ENCODE peak calls at places on chromosomes 13 and 19, in four cellular contexts. V is Calu3, G is choroid plexus epithelial cell, F is brain microvascular endothelial cell. U is an unnamed sample.

GRCh38 chr13:44397766-44398223 is 24.2 kb downstream of the SERP2 start:
- DNase-seq in F (peak; percentile 77), V (no peak), G (peak; percentile 91), U (no peak)

GRCh38 chr13:100464006-100464405 is 124.6 kb downstream of the GGACT start:
- DNase-seq in V (no peak), F (no peak), G (peak; percentile 20), U (no peak)

GRCh38 chr19:4428326-4428975 is 26.0 kb downstream of the CHAF1A start:
- DNase-seq in F (no peak), G (no peak), V (no peak), U (no peak)

GRCh38 chr13:23352161-23352560 is 81.3 kb downstream of the SACS start:
- DNase-seq in F (no peak), G (no peak), V (no peak), U (no peak)

GRCh38 chr13:74040200-74040599 is 94.0 kb downstream of the KLF12 start:
- DNase-seq in F (peak; percentile 28), V (peak; percentile 48), G (peak; percentile 55), U (peak; percentile 36)

GRCh38 chr19:33953592-33953991 is 156.9 kb downstream of the KCTD15 start:
- DNase-seq in F (no peak), V (no peak), G (peak; percentile 21), U (no peak)

GRCh38 chr19:20039203-20039723 is at the start of gene ZNF682:
- DNase-seq in F (peak; percentile 97), V (peak; percentile 75), G (peak; percentile 97), U (peak; percentile 97)

GRCh38 chr13:109336730-109337129 is 449.7 kb downstream of the IRS2 start:
- DNase-seq in G (peak; percentile 95), V (no peak), F (peak; percentile 80), U (no peak)

GRCh38 chr19:34213283-34213682 is 41.0 kb downstream of the LSM14A start:
- DNase-seq in F (no peak), V (no peak), G (no peak), U (no peak)

GRCh38 chr13:114019367-114019766 is 45.5 kb upstream of the C13orf46 start:
- DNase-seq in G (no peak), V (no peak), F (no peak), U (no peak)

GRCh38 chr13:40549500-40550094 is 116.8 kb downstream of the FOXO1 start:
- DNase-seq in V (no peak), G (no peak), F (no peak), U (no peak)

GRCh38 chr19:13149628-13150186 is 468 bp downstream of the STX10 start:
- DNase-seq in G (peak; percentile 51), V (no peak), F (peak; percentile 34), U (peak; percentile 61)

GRCh38 chr13:103282571-103283450 is 216.6 kb upstream of the SLC10A2 start:
- DNase-seq in F (peak; percentile 93), V (no peak), G (peak; percentile 93), U (no peak)

GRCh38 chr13:114161644-114162532 is 17.2 kb upstream of the CFAP97D2 start:
- DNase-seq in V (no peak), G (peak; percentile 34), F (no peak), U (peak; percentile 59)

GRCh38 chr19:35483089-35483488 is 7.2 kb downstream of the KRTDAP start:
- DNase-seq in V (no peak), G (no peak), F (no peak), U (no peak)

DNA sequence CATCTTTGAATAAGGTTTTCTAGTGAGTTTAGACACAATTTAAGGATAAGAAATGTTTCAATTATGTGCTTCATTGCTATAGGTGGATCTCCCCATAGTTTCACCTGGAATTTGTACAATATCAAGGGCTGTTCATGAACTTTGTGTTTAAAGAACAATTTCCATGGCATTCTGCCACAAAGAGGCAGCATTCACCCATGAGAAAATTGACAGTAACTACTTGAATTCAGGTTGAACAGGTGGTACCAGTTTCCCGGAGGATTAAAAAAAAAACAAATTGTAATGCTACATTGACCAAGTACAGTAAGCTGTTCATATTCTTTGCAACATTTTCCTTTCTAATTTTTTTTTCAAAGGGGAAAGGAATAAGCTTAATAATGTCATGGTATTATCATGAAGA is 9.1 kb downstream of the SLITRK5 start:
- DNase-seq in G (no peak), F (no peak), V (peak; percentile 2), U (no peak)
- TF ChIP-seq CTCF in G (no peak), F (no peak), V (no peak), U (no peak)

GRCh38 chr13:99033814-99034213 is 56.0 kb upstream of the DOCK9 start:
- DNase-seq in G (peak; percentile 65), V (no peak), F (no peak), U (no peak)
- TF ChIP-seq CTCF in G (peak; percentile 68), V (no peak), F (peak; percentile 51), U (peak; percentile 49)

DNA sequence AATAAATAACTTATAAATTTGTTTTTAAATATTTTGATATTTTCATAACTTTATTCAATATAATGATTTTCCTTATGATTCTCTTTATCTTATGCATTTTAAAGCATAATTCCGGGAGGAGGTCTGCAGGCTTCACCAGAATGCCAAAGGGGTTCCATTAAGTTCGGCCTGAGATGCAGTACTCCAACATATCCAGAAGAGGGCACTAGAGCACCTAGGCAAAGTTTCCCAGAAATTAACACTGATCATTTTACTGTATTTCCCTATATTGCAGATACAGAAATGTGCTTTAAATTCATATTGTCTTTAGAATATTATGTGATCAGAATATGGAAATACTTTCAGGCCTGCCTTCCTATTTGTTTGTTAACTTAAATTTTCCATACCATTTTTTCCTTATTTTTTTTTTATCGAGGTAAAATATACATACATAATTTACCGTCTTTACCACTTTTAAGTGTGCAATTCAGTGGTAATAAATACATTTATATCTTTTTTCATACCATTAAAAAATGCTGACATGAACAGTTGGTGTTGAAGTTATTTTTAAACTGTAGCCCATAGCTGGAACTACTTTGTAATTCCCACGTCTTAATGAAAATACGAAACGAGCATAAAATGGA is 58.9 kb upstream of the TM9SF2 start:
- DNase-seq in G (peak; percentile 75), F (peak; percentile 39), V (no peak), U (peak; percentile 52)
- TF ChIP-seq CTCF in G (peak; percentile 93), F (peak; percentile 92), V (peak; percentile 39), U (peak; percentile 97)

GRCh38 chr19:17555929-17556813 is 722 bp downstream of the COLGALT1 start:
- DNase-seq in G (peak; percentile 65), V (peak; percentile 52), F (peak; percentile 25), U (peak; percentile 69)
- TF ChIP-seq CTCF in G (no peak), V (no peak), F (peak; percentile 33), U (no peak)

DNA sequence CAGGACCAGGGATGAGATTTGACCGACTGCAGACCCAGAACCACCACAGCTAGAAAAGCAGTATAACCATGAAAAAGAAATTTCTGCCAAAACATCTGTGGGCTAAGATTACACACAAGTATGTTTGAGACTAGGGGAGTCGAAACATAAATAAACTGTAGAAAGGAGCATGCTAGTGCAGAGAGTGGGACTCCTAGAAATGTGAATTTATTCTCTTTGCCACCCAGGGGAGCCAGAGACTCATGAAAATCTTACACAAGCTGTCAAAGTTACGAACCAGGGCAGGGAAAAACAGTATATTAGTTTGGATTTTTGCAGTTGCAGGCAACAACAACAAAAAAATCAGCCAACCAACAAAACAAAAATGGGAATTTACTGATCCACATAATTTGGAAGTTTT is 12.3 kb upstream of the HSPH1 start:
- DNase-seq in G (peak; percentile 78), F (peak; percentile 10), V (no peak), U (no peak)
- TF ChIP-seq CTCF in G (peak; percentile 54), F (peak; percentile 42), V (no peak), U (no peak)

DNA sequence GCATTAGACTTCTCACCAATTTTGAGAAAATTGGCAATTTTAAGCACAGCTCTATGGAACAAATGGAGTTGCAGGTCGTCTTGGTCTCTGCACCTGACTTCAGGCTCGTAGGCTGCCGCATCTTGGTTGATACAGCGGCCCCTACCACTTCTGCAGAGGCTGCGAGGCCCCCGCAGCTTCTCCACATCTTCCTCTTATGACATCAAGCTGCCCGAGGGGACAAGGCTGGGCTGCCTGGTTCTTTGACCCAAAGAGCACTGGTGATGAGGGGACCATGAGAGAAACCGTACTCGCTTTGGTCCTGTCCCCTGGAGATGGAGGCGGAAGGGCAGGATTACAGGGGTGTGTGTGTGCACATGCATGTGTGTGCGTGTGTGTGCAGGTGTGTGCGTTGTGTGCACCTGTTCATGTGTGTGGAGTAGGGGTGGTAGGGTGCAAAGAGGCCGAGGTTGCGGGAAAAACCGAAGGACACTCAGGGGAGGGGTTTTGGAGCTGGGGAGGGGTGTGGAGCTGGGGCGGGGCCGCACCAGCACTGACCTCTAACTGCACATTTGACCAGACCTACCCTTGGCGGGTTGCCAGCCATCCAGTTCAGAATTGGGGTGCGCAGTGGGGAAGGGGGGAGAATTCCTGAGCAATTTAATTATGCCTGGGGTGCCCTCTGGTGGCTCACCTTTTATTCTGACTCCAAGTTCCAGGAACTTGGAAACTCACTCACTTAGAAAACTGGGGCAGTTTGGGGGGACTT is 65.1 kb upstream of the ARHGEF7 start:
- DNase-seq in V (peak; percentile 20), F (no peak), G (peak; percentile 44), U (peak; percentile 35)
- TF ChIP-seq CTCF in V (no peak), F (peak; percentile 69), G (peak; percentile 74), U (no peak)

GRCh38 chr13:65787087-65787486 is 1443.0 kb downstream of the PCDH9 start:
- DNase-seq in V (no peak), G (no peak), F (no peak), U (no peak)
- TF ChIP-seq CTCF in V (no peak), G (no peak), F (no peak), U (no peak)

GRCh38 chr19:51514866-51515481 is 13.4 kb upstream of the SIGLEC12 start:
- DNase-seq in V (peak; percentile 56), F (peak; percentile 36), G (peak; percentile 78), U (no peak)
- TF ChIP-seq CTCF in V (peak; percentile 85), F (peak; percentile 76), G (peak; percentile 84), U (peak; percentile 36)

U was measured in stomach.